ENCODE peak calls at places on chromosomes 3 and 15, in four cellular contexts. One of them, this sample, is unnamed.

GRCh38 chr3:134754768-134755559 is 40.1 kb upstream of the EPHB1 start:
- DNase-seq in lower lobe of right lung: no peak
- DNase-seq in left lung: no peak
- DNase-seq in heart right ventricle: peak; percentile 13
- DNase-seq in this sample: peak; percentile 13

GRCh38 chr3:111473550-111473949 is 68.4 kb upstream of the CD96 start:
- DNase-seq in lower lobe of right lung: no peak
- DNase-seq in heart right ventricle: no peak
- DNase-seq in left lung: no peak
- DNase-seq in this sample: no peak

GRCh38 chr3:72969766-72970165 is 26.8 kb upstream of the PPP4R2 start:
- DNase-seq in left lung: no peak
- DNase-seq in heart right ventricle: no peak
- DNase-seq in lower lobe of right lung: no peak
- DNase-seq in this sample: no peak

GRCh38 chr3:184347321-184348056 is 10.1 kb downstream of the FAM131A start:
- DNase-seq in lower lobe of right lung: no peak
- DNase-seq in heart right ventricle: no peak
- DNase-seq in left lung: no peak
- DNase-seq in this sample: no peak

GRCh38 chr3:53191836-53192480 is 30.9 kb downstream of the PRKCD start:
- DNase-seq in heart right ventricle: no peak
- DNase-seq in lower lobe of right lung: no peak
- DNase-seq in left lung: no peak
- DNase-seq in this sample: no peak

GRCh38 chr3:4571690-4572334 is 78.7 kb downstream of the ITPR1 start:
- DNase-seq in lower lobe of right lung: no peak
- DNase-seq in left lung: no peak
- DNase-seq in heart right ventricle: no peak
- DNase-seq in this sample: no peak

GRCh38 chr3:128878556-128879124 is 780 bp upstream of the ACAD9 start:
- DNase-seq in lower lobe of right lung: no peak
- DNase-seq in left lung: no peak
- DNase-seq in heart right ventricle: no peak
- DNase-seq in this sample: no peak

GRCh38 chr15:61420546-61420945 is 191.4 kb upstream of the RORA start:
- DNase-seq in heart right ventricle: no peak
- DNase-seq in lower lobe of right lung: no peak
- DNase-seq in left lung: no peak
- DNase-seq in this sample: no peak

GRCh38 chr15:70093481-70094309 is 4.0 kb downstream of the TLE3 start:
- DNase-seq in heart right ventricle: no peak
- DNase-seq in left lung: no peak
- DNase-seq in lower lobe of right lung: no peak
- DNase-seq in this sample: no peak

GRCh38 chr3:71684046-71684730 is 41.0 kb downstream of the EIF4E3 start:
- DNase-seq in heart right ventricle: no peak
- DNase-seq in lower lobe of right lung: no peak
- DNase-seq in left lung: no peak
- DNase-seq in this sample: no peak

GRCh38 chr15:89569090-89569745 is 6.1 kb upstream of the TICRR start:
- DNase-seq in left lung: no peak
- DNase-seq in heart right ventricle: no peak
- DNase-seq in lower lobe of right lung: no peak
- DNase-seq in this sample: no peak

GRCh38 chr3:9497821-9498565 is 55.6 kb downstream of the LHFPL4 start:
- DNase-seq in heart right ventricle: no peak
- DNase-seq in left lung: no peak
- DNase-seq in lower lobe of right lung: no peak
- DNase-seq in this sample: no peak

GRCh38 chr3:170038434-170039110 is 777 bp downstream of the GPR160 start:
- DNase-seq in left lung: peak; percentile 89
- DNase-seq in lower lobe of right lung: peak; percentile 74
- DNase-seq in heart right ventricle: no peak
- DNase-seq in this sample: no peak

DNA sequence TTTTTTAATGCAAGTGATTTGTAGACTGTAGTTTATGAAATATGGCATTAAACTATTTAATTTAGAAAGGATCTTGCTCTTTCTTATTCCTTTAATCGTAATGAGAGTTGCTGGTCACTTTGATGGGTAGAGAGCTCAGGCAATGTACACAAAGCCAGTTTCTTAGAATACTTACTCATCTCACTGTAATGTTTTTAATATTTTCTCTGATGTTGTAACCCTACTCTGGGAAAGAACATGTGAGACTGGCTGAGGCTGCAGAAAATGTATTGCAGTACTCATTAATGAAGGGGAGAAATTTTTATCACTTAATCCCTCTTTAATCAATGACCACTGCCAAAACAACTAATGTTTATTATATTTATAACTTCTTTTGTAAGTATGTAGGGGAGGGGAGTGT is 479.4 kb upstream of the KCNMB2 start:
- DNase-seq in left lung: no peak
- DNase-seq in heart right ventricle: no peak
- DNase-seq in lower lobe of right lung: no peak
- DNase-seq in this sample: no peak
- H3K4me1 ChIP-seq in left lung: peaks cover 4% of the 10 kb centered on the region
- H3K4me1 ChIP-seq in heart right ventricle: no peaks in the 10 kb centered on the region
- H3K4me1 ChIP-seq in lower lobe of right lung: peaks cover 24% of the 10 kb centered on the region
- H3K4me1 ChIP-seq in this sample: no peaks in the 10 kb centered on the region

GRCh38 chr3:196496183-196496582 is 7.4 kb downstream of the RNF168 start:
- DNase-seq in lower lobe of right lung: no peak
- DNase-seq in left lung: no peak
- DNase-seq in heart right ventricle: no peak
- DNase-seq in this sample: no peak
- H3K4me1 ChIP-seq in lower lobe of right lung: peaks cover 22% of the 10 kb centered on the region
- H3K4me1 ChIP-seq in left lung: peaks cover 24% of the 10 kb centered on the region
- H3K4me1 ChIP-seq in heart right ventricle: no peaks in the 10 kb centered on the region
- H3K4me1 ChIP-seq in this sample: peaks cover 13% of the 10 kb centered on the region

GRCh38 chr3:38020342-38020726 is 9.1 kb downstream of the PLCD1 start:
- DNase-seq in left lung: no peak
- DNase-seq in lower lobe of right lung: peak; percentile 16
- DNase-seq in heart right ventricle: peak; percentile 2
- DNase-seq in this sample: no peak
- H3K4me1 ChIP-seq in left lung: peaks cover 22% of the 10 kb centered on the region
- H3K4me1 ChIP-seq in lower lobe of right lung: peaks cover 17% of the 10 kb centered on the region
- H3K4me1 ChIP-seq in heart right ventricle: peaks cover 1% of the 10 kb centered on the region
- H3K4me1 ChIP-seq in this sample: no peaks in the 10 kb centered on the region

DNA sequence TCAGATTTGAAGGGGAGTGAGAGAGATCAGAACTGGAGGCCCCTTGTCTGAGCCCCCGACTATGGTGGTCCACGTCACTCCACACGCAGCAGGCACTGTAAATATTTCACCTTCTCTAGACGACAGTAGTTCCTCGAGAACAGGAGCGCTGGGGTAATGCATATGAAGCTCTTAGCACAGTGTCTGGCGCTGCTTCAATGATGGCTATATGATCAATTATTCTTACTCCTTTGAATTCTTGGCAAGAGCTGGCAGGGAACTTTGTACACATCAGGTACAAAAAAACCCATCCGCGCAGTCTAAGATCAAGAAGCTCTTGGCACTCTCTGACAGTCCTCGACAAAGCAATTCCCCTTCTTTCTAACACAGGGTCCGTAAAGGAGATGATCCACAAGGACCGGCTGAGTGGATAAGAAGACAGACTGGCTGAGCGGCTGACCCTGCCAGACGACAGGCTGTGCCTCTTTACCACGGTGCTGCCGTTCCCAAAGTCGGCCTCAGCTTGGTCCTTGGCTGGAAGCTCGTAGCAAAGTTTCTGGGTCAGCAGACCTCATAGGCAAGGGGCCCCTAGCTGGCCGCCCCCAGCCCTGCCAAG is 475 bp upstream of the NRROS start:
- DNase-seq in left lung: no peak
- DNase-seq in lower lobe of right lung: no peak
- DNase-seq in heart right ventricle: no peak
- DNase-seq in this sample: no peak
- H3K4me1 ChIP-seq in left lung: peaks cover 76% of the 10 kb centered on the region
- H3K4me1 ChIP-seq in lower lobe of right lung: peaks cover 48% of the 10 kb centered on the region
- H3K4me1 ChIP-seq in heart right ventricle: peaks cover 3% of the 10 kb centered on the region
- H3K4me1 ChIP-seq in this sample: peaks cover 25% of the 10 kb centered on the region

GRCh38 chr15:58724471-58724870 is 25.0 kb downstream of the ADAM10 start:
- DNase-seq in lower lobe of right lung: no peak
- DNase-seq in heart right ventricle: no peak
- DNase-seq in left lung: no peak
- DNase-seq in this sample: no peak

GRCh38 chr15:58731756-58732535 is 17.6 kb downstream of the ADAM10 start:
- DNase-seq in left lung: no peak
- DNase-seq in lower lobe of right lung: no peak
- DNase-seq in heart right ventricle: no peak
- DNase-seq in this sample: no peak

GRCh38 chr15:58732620-58733363 is 16.7 kb downstream of the ADAM10 start:
- DNase-seq in heart right ventricle: no peak
- DNase-seq in lower lobe of right lung: no peak
- DNase-seq in left lung: no peak
- DNase-seq in this sample: no peak

GRCh38 chr15:58726867-58727266 is 22.6 kb downstream of the ADAM10 start:
- DNase-seq in left lung: no peak
- DNase-seq in lower lobe of right lung: no peak
- DNase-seq in heart right ventricle: no peak
- DNase-seq in this sample: no peak
- H3K4me1 ChIP-seq in left lung: peaks cover 55% of the 10 kb centered on the region
- H3K4me1 ChIP-seq in lower lobe of right lung: peaks cover 47% of the 10 kb centered on the region
- H3K4me1 ChIP-seq in heart right ventricle: peaks cover 8% of the 10 kb centered on the region
- H3K4me1 ChIP-seq in this sample: no peaks in the 10 kb centered on the region

GRCh38 chr3:15649341-15649740 is 47.8 kb downstream of the BTD start:
- DNase-seq in left lung: no peak
- DNase-seq in lower lobe of right lung: no peak
- DNase-seq in heart right ventricle: no peak
- DNase-seq in this sample: no peak
- H3K4me1 ChIP-seq in left lung: peaks cover 27% of the 10 kb centered on the region
- H3K4me1 ChIP-seq in lower lobe of right lung: peaks cover 23% of the 10 kb centered on the region
- H3K4me1 ChIP-seq in heart right ventricle: peaks cover 6% of the 10 kb centered on the region
- H3K4me1 ChIP-seq in this sample: peaks cover 27% of the 10 kb centered on the region

DNA sequence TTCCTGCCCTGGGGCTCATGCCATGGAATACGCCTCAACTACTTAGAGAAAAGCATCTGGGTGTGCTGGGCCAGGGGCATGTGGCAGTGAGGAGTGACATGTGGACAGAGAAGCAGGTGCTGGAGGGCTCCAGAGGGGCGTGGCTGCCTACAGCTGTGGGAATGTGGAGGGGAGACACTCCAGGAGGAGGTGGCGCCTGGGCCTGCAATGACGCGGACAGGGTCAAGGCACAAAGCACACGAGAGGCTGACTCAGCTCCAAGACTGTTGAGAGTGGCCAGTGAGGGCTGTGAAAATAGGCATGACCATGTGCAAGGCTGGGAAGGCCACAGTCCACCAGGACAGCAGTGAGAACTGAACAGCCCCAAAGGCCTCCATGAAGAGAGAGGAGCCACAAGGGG is 48.5 kb downstream of the PTH1R start:
- DNase-seq in lower lobe of right lung: peak; percentile 80
- DNase-seq in left lung: peak; percentile 86
- DNase-seq in heart right ventricle: no peak
- DNase-seq in this sample: no peak
- H3K4me1 ChIP-seq in lower lobe of right lung: peaks cover 69% of the 10 kb centered on the region
- H3K4me1 ChIP-seq in left lung: peaks cover 68% of the 10 kb centered on the region
- H3K4me1 ChIP-seq in heart right ventricle: peaks cover 27% of the 10 kb centered on the region
- H3K4me1 ChIP-seq in this sample: peaks cover 7% of the 10 kb centered on the region

This sample was measured in Panc1.